ENCODE peak calls at places on chromosomes 6 and 20, in eight cellular contexts. X, K, N, J, R, I, D and Q are unnamed samples.

GRCh38 chr6:136607932-136608772 is 57.9 kb upstream of the MAP7 start:
- DNase-seq in I (no peak), D (peak), K (peak), J (peak), X (peak), N (peak), R (peak), Q (peak)

GRCh38 chr6:109389650-109390274 is 7.5 kb upstream of the CD164 start:
- DNase-seq in R (no peak), X (no peak), D (no peak), I (no peak), K (no peak), N (no peak), J (no peak), Q (no peak)

GRCh38 chr6:170206931-170207431 is 83.9 kb downstream of the DLL1 start:
- DNase-seq in J (no peak), X (no peak), D (peak), N (no peak), I (no peak), K (no peak), R (no peak), Q (no peak)

GRCh38 chr6:158417760-158418098 is 105.5 kb downstream of the TULP4 start:
- DNase-seq in K (no peak), X (peak), I (no peak), R (no peak), D (no peak), J (no peak), N (peak), Q (no peak)

GRCh38 chr20:23327617-23328333 is 22.8 kb upstream of the NXT1 start:
- DNase-seq in X (no peak), J (no peak), N (no peak), I (no peak), R (no peak), K (no peak), D (no peak), Q (no peak)

GRCh38 chr6:134480593-134480992 is 162.7 kb upstream of the SGK1 start:
- DNase-seq in D (peak), X (no peak), K (peak), J (no peak), I (no peak), N (peak), R (no peak), Q (no peak)

GRCh38 chr6:160974304-160974771 is 17.2 kb upstream of the MAP3K4 start:
- DNase-seq in J (no peak), N (peak), K (no peak), R (no peak), X (no peak), D (no peak), I (peak), Q (no peak)

GRCh38 chr6:73513496-73513854 is 7.4 kb downstream of the EEF1A1 start:
- DNase-seq in R (no peak), K (peak), I (no peak), N (no peak), J (no peak), X (no peak), D (no peak), Q (no peak)

GRCh38 chr6:24460966-24461365 is 28.4 kb downstream of the GPLD1 start:
- DNase-seq in R (no peak), I (no peak), D (no peak), N (no peak), J (no peak), K (no peak), X (no peak), Q (no peak)

GRCh38 chr6:66328181-66328580 is 621.2 kb upstream of the EYS start:
- DNase-seq in J (no peak), D (no peak), N (no peak), X (no peak), I (no peak), K (no peak), R (no peak), Q (no peak)